ENCODE peak calls at places on chromosomes 16 and 17, in four cellular contexts. U is IMR-90, E is HepG2, L is A549. Z is an unnamed sample.
A peak's percentile ranks its signal among the peaks of the same experiment; 100 is the strongest.

GRCh38 chr17:50946223-50946890 is 80.2 kb upstream of the TOB1 start:
- DNase-seq in U (no peak), E (no peak), L (no peak), Z (no peak)

GRCh38 chr17:49939318-49939717 is 29.7 kb upstream of the DLX4 start:
- DNase-seq in U (no peak), E (peak; percentile 83), L (no peak), Z (no peak)

GRCh38 chr17:76553163-76553908 is 13.5 kb downstream of the PRCD start:
- DNase-seq in U (no peak), E (no peak), L (no peak), Z (no peak)

GRCh38 chr17:79049821-79050220 is 24.8 kb upstream of the ENGASE start:
- DNase-seq in U (no peak), E (no peak), L (no peak), Z (no peak)

GRCh38 chr17:44121206-44121605 is 2.2 kb downstream of the HDAC5 start:
- DNase-seq in U (no peak), E (no peak), L (no peak), Z (no peak)

GRCh38 chr17:7807206-7807605 is 26.8 kb upstream of the KDM6B start:
- DNase-seq in U (no peak), E (no peak), L (no peak), Z (no peak)

GRCh38 chr17:41496803-41497484 is 7.2 kb upstream of the KRT36 start:
- DNase-seq in U (peak; percentile 83), E (peak; percentile 86), L (peak; percentile 91), Z (peak; percentile 91)

GRCh38 chr16:85923153-85924021 is 24.4 kb downstream of the IRF8 start:
- DNase-seq in U (peak; percentile 59), E (no peak), L (peak; percentile 36), Z (no peak)

GRCh38 chr17:45640141-45640850 is 143.8 kb upstream of the CRHR1 start:
- DNase-seq in U (peak; percentile 76), E (peak; percentile 81), L (peak; percentile 88), Z (peak; percentile 78)

GRCh38 chr17:3935140-3935542 is 18.9 kb upstream of the P2RX1 start:
- DNase-seq in U (peak; percentile 72), E (peak; percentile 73), L (peak; percentile 87), Z (peak; percentile 70)

GRCh38 chr17:6456914-6457687 is 12.8 kb downstream of the PIMREG start:
- DNase-seq in U (peak; percentile 76), E (peak; percentile 52), L (peak; percentile 57), Z (peak; percentile 71)

GRCh38 chr16:83363521-83363920 is 444.3 kb upstream of the HSBP1 start:
- DNase-seq in U (peak; percentile 7), E (no peak), L (no peak), Z (no peak)

GRCh38 chr17:49603238-49603637 is 27.6 kb downstream of the NXPH3 start:
- DNase-seq in U (no peak), E (no peak), L (no peak), Z (no peak)

GRCh38 chr17:46782250-46782953 is 36.1 kb downstream of the WNT3 start:
- DNase-seq in U (no peak), E (peak; percentile 62), L (peak; percentile 67), Z (peak; percentile 84)

GRCh38 chr16:74984194-74984669 is 691 bp downstream of the WDR59 start:
- DNase-seq in U (peak; percentile 34), E (peak; percentile 18), L (peak; percentile 54), Z (no peak)

GRCh38 chr17:74987909-74988711 is 678 bp downstream of the CDR2L start:
- DNase-seq in U (peak; percentile 76), E (no peak), L (peak; percentile 74), Z (peak; percentile 70)

GRCh38 chr17:44607836-44608690 is 48.2 kb upstream of the MEIOC start:
- DNase-seq in U (peak; percentile 74), E (peak; percentile 20), L (no peak), Z (no peak)

GRCh38 chr16:70159355-70160348 is 13.9 kb upstream of the CLEC18C start:
- DNase-seq in U (peak; percentile 58), E (no peak), L (no peak), Z (peak; percentile 9)

GRCh38 chr16:22815863-22816262 is 1.9 kb downstream of the HS3ST2 start:
- DNase-seq in U (no peak), E (no peak), L (no peak), Z (no peak)

GRCh38 chr17:59848778-59849177 is 44.0 kb downstream of the TUBD1 start:
- DNase-seq in U (peak; percentile 75), E (peak; percentile 75), L (no peak), Z (no peak)

GRCh38 chr17:16989230-16989952 is 17.5 kb upstream of the TNFRSF13B start:
- DNase-seq in U (no peak), E (no peak), L (no peak), Z (no peak)

GRCh38 chr17:77687417-77687816 is 271.1 kb upstream of the TNRC6C start:
- DNase-seq in U (no peak), E (no peak), L (no peak), Z (no peak)

GRCh38 chr17:14741516-14741915 is 440.6 kb downstream of the HS3ST3B1 start:
- DNase-seq in U (peak; percentile 52), E (no peak), L (peak; percentile 42), Z (no peak)

GRCh38 chr17:76383645-76384221 is 676 bp upstream of the SPHK1 start:
- DNase-seq in U (peak; percentile 53), E (peak; percentile 63), L (peak; percentile 66), Z (peak; percentile 60)

GRCh38 chr17:50255766-50256480 is 18.3 kb upstream of the TMEM92 start:
- DNase-seq in U (no peak), E (no peak), L (no peak), Z (no peak)

GRCh38 chr16:88356124-88356726 is 26.5 kb upstream of the ZNF469 start:
- DNase-seq in U (peak; percentile 17), E (no peak), L (no peak), Z (no peak)

GRCh38 chr17:37743612-37743874 is 1.3 kb downstream of the HNF1B start:
- DNase-seq in U (no peak), E (peak; percentile 88), L (peak; percentile 88), Z (no peak)

GRCh38 chr17:39223907-39224777 is 1.6 kb downstream of the STAC2 start:
- DNase-seq in U (no peak), E (no peak), L (no peak), Z (no peak)

GRCh38 chr17:49016775-49017463 is 19.7 kb downstream of the IGF2BP1 start:
- DNase-seq in U (peak; percentile 80), E (no peak), L (peak; percentile 91), Z (no peak)

DNA sequence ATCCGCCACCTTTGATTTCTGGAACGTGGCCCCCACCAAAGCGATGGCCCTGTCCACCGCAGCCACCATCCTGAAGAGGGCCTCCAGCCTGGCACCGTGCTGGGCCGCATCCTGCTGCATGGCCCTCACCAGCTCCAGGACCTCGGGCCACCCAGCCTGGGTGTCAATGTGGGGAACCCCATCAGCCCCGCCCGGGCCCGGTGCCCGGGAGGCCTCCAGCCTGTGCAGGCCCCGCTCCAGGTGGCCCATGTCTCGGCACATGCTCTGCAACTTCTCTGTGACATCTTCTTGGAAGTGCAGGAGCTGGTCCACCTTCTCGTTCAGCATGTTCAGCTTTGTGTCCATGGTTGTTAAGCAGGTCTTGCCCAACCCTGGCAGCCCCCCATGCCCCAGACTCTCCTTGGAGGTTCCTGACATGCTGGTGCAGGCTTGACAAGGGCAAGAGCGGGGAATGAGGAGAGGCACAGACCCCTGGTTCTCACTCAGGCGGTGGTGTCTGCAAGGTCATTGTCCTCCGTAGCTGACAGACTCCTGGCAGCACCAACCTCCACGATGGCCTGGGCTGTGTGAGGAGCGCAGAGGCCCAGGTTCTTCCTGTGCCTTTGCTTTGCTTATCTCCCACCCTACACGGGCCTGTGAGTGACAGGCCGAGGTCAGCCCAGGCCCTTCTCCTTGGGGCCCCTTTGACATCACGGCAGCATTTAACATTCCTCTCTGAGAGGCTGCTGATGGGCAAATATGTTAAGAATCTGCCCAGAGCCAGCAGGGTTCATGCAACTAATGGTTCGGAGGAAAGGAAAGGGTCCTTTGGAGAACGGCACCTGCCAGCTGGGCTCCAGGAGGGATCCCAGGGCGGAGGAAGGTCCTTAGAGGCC is at the start of gene MYLK3:
- DNase-seq in U (no peak), E (peak; percentile 80), L (no peak), Z (peak; percentile 33)
- TF ChIP-seq MAZ in U (no peak), E (no peak), L (no peak), Z (no peak)

DNA sequence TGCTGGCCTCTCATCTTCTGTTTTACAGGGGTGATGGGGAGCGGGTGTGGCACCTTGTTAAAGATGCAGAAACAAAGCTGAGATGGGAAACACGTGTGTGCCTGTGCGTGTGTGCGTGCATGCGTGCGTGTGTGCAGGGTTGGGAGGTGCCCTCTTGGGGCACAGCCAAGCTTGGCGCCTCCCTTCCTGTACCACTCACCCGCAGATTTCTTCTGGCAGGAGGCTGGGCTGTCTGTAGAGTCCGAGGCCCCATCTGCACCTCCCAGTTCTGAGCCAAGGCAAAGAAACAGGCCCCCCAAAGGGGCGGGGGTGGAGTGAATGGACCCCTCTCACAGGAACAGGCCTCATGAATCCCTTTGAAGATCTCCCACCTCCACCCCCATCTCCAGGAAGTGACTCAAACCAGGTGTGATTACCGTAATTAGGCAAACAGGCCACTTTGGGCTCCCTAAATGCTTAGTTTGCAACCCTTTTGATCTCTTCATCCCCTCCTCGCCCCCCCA is 20.9 kb downstream of the TNS4 start:
- DNase-seq in U (no peak), E (peak; percentile 68), L (peak; percentile 87), Z (no peak)
- TF ChIP-seq MAZ in U (no peak), E (no peak), L (no peak), Z (no peak)

GRCh38 chr16:10572611-10573010 is 7.8 kb downstream of the EMP2 start:
- DNase-seq in U (no peak), E (no peak), L (no peak), Z (no peak)

GRCh38 chr16:10566613-10567012 is 13.8 kb downstream of the EMP2 start:
- DNase-seq in U (no peak), E (no peak), L (no peak), Z (no peak)

GRCh38 chr16:10571354-10571753 is 9.0 kb downstream of the EMP2 start:
- DNase-seq in U (no peak), E (no peak), L (no peak), Z (no peak)

GRCh38 chr16:10565167-10565566 is 15.2 kb downstream of the EMP2 start:
- DNase-seq in U (peak; percentile 18), E (peak; percentile 66), L (no peak), Z (no peak)

GRCh38 chr16:10569629-10570028 is 10.8 kb downstream of the EMP2 start:
- DNase-seq in U (peak; percentile 48), E (no peak), L (no peak), Z (no peak)
- TF ChIP-seq MAZ in U (no peak), E (no peak), L (no peak), Z (no peak)

DNA sequence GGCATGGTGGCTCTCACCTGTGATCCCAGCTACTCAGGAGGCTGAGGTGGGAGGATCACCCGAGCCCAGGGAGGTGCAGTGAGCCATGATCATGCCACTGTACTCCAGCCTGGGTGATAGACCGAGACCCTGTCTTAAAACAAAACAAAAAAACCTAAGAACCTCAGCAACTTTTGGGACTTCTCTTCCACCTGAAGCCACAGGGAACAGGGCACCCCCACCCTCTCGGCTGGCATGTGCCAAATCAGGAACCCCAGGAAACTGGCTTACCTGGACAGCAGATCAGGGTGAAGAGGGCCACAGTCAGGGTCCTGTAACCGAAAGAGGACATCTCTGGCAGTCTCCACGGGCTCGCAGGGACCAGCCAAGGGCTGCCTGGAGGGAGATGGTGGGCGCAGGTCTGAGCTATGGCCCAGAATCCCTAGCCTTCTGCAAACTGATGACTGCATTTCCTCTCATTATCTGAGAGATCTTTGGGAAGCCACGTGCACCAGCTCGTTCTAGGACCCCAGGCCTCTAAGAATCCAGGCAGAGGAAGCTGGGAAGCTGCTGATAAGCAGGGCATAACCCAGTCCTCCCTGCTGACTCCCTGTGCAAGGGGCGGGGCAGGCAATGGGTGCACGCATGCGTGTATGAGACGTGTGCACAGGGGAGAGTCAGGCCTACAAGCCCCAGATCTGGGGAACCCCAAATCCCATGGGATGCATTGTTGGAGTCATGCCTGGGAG is 8.4 kb downstream of the PRR29 start:
- DNase-seq in U (no peak), E (peak; percentile 65), L (no peak), Z (peak; percentile 96)
- TF ChIP-seq MAZ in U (no peak), E (peak; percentile 33), L (no peak), Z (peak; percentile 91)

Z was measured in K562.